ENCODE peak calls at places on chromosomes 5 and 9, in seven cellular contexts. W is A549, U is GM12878, R is IMR-90, Q is HCT116, K is HepG2, Z is H1. H is an unnamed sample.

GRCh38 chr9:121945849-121946248 is 147.3 kb downstream of the TTLL11 start:
- DNase-seq in K (no peak), Q (no peak), R (peak; percentile 47), Z (no peak), W (no peak), U (no peak), H (no peak)

GRCh38 chr9:81070689-81071088 is 618.7 kb downstream of the TLE1 start:
- DNase-seq in Q (no peak), W (no peak), U (no peak), K (no peak), R (no peak), Z (no peak), H (no peak)

GRCh38 chr5:79771387-79771786 is 81.8 kb downstream of the CMYA5 start:
- DNase-seq in Q (no peak), R (peak; percentile 29), W (no peak), U (no peak), K (no peak), Z (no peak), H (no peak)

GRCh38 chr5:150295172-150295611 is 5.6 kb upstream of the CAMK2A start:
- DNase-seq in Z (no peak), K (peak; percentile 60), R (peak; percentile 81), W (peak; percentile 44), U (no peak), Q (no peak), H (no peak)

GRCh38 chr5:10724799-10725507 is 36.1 kb downstream of the DAP start:
- DNase-seq in K (peak; percentile 76), Q (peak; percentile 75), R (peak; percentile 93), W (peak; percentile 83), U (no peak), Z (no peak), H (peak; percentile 91)

GRCh38 chr9:34675874-34676273 is 13.4 kb upstream of the CCL27 start:
- DNase-seq in W (no peak), Z (no peak), K (no peak), R (no peak), U (no peak), Q (no peak), H (no peak)

GRCh38 chr5:17346811-17347210 is 129.4 kb downstream of the BASP1 start:
- DNase-seq in R (peak; percentile 14), Z (no peak), W (no peak), K (no peak), U (no peak), Q (no peak), H (no peak)

GRCh38 chr9:121824651-121825480 is 173.4 kb downstream of the DAB2IP start:
- DNase-seq in Q (no peak), Z (peak; percentile 45), U (no peak), R (peak; percentile 56), K (peak; percentile 10), W (no peak), H (peak; percentile 57)

GRCh38 chr9:98324801-98325200 is 69.4 kb upstream of the TBC1D2 start:
- DNase-seq in R (no peak), W (no peak), U (no peak), Z (no peak), K (no peak), Q (no peak), H (no peak)

GRCh38 chr5:109921735-109922395 is 232.1 kb downstream of the MAN2A1 start:
- DNase-seq in U (no peak), W (no peak), R (no peak), Q (no peak), K (no peak), Z (no peak), H (no peak)

GRCh38 chr9:89139450-89139849 is 39.2 kb downstream of the SHC3 start:
- DNase-seq in K (no peak), R (peak; percentile 65), U (no peak), W (no peak), Q (no peak), Z (no peak), H (no peak)

GRCh38 chr9:117334101-117334500 is 80.8 kb downstream of the ASTN2 start:
- DNase-seq in U (no peak), R (no peak), Q (no peak), Z (no peak), W (no peak), K (no peak), H (no peak)

GRCh38 chr9:118271936-118272335 is 567.7 kb downstream of the TLR4 start:
- DNase-seq in W (no peak), Z (no peak), U (no peak), Q (no peak), K (no peak), R (no peak), H (no peak)

GRCh38 chr5:93675458-93676450 is 65.6 kb downstream of the POU5F2 start:
- DNase-seq in U (no peak), K (no peak), R (peak; percentile 49), Z (no peak), W (no peak), Q (no peak), H (no peak)

GRCh38 chr5:172886974-172887491 is 53.0 kb downstream of the ERGIC1 start:
- DNase-seq in Z (no peak), R (peak; percentile 88), K (peak; percentile 85), W (no peak), Q (no peak), U (no peak), H (no peak)

GRCh38 chr5:121987685-121988073 is 25.9 kb downstream of the SRFBP1 start:
- DNase-seq in Q (no peak), R (peak; percentile 63), U (no peak), W (no peak), Z (no peak), K (peak; percentile 18), H (no peak)

GRCh38 chr5:158851488-158851887 is 248.2 kb downstream of the EBF1 start:
- DNase-seq in K (no peak), Z (no peak), U (no peak), Q (no peak), R (no peak), W (no peak), H (no peak)

GRCh38 chr5:33794550-33795300 is 97.1 kb downstream of the ADAMTS12 start:
- DNase-seq in K (no peak), Z (no peak), Q (no peak), W (no peak), U (no peak), R (peak; percentile 62), H (no peak)

GRCh38 chr5:1371602-1372342 is 26.9 kb upstream of the CLPTM1L start:
- DNase-seq in R (no peak), W (no peak), Z (no peak), Q (no peak), K (no peak), U (no peak), H (no peak)
- TF ChIP-seq CEBPB in R (no peak), W (no peak), Z (no peak), Q (no peak), K (no peak), U (no peak), H (no peak)

DNA sequence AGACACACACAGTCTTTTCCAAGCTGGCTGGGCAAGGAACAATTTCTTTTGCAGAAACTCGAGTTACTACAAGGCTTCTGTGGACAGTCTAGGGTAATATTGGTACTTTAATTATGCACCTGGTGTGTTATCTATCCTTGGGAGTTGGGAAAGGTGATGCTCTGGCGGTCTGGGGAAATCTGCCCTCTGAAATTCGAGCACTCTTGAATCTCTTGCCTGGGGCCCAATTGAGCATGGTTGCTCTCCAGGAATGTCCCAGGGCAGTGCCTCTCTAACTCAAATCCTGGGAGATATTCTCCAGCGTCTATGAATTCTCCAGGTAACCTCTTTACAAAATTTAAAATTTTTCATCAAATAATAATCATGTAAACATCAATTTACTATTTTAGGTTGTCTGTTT is 69.3 kb downstream of the KCNIP1 start:
- DNase-seq in Z (no peak), R (no peak), K (no peak), Q (no peak), W (no peak), U (no peak), H (no peak)
- TF ChIP-seq CEBPB in Z (no peak), R (no peak), K (no peak), Q (no peak), W (no peak), U (no peak), H (no peak)

DNA sequence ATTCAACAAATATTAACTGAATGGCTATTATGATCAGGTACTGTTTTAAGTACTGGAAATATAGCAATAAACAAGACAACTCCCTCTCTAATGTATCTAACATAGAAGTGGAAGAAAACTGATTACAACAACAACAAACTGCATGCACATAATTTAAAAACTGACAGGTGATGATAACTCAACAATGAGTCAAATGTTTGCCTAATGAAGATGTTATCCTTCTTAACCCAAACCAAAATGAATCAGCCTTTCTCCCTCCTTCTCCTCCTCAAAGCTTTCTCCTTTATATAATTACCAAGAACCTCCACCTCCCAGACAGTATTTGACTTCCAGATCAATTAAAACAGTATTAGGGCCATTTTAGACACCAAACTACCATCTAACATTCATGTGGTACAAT is 49.3 kb downstream of the RICTOR start:
- DNase-seq in K (no peak), Z (no peak), Q (no peak), W (no peak), R (peak; percentile 54), U (no peak), H (no peak)
- TF ChIP-seq CEBPB in K (no peak), Z (no peak), Q (no peak), W (no peak), R (no peak), U (no peak), H (no peak)

DNA sequence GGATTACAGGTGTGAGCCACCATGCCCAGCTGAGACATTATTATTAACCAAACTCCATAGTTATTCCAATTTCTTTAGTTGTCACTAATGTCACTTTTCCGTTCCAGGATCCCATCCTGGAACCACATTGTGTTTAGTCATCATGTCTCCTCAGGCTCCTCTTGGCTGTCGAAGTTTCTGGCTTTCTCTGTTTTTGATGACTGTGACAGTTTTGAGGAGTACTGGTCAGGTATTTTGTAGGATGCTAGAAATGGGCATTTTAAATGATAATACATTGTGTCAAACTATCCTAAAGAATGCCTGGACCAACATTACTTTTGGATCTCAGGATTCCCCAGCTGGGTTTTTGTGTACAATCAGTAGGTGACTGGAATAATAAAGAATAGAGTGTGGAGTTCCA is 19.8 kb upstream of the NEUROG1 start:
- DNase-seq in Z (no peak), W (no peak), K (no peak), U (no peak), R (no peak), Q (no peak), H (no peak)
- TF ChIP-seq CEBPB in Z (no peak), W (no peak), K (no peak), U (no peak), R (no peak), Q (no peak), H (no peak)

GRCh38 chr9:135707449-135708138 is 5.6 kb downstream of the KCNT1 start:
- DNase-seq in Z (no peak), K (no peak), Q (no peak), W (peak; percentile 16), R (no peak), U (no peak), H (no peak)

GRCh38 chr9:135704366-135704947 is 2.5 kb downstream of the KCNT1 start:
- DNase-seq in K (no peak), W (no peak), R (no peak), Z (no peak), U (no peak), Q (no peak), H (no peak)

GRCh38 chr9:135705376-135705775 is 3.4 kb downstream of the KCNT1 start:
- DNase-seq in Z (no peak), W (no peak), R (no peak), Q (no peak), U (no peak), K (no peak), H (no peak)

GRCh38 chr9:135708164-135708563 is 6.2 kb downstream of the KCNT1 start:
- DNase-seq in U (no peak), Z (no peak), W (no peak), K (no peak), Q (no peak), R (no peak), H (no peak)

GRCh38 chr9:135706288-135706687 is 4.3 kb downstream of the KCNT1 start:
- DNase-seq in K (no peak), W (no peak), Q (no peak), U (no peak), R (no peak), Z (no peak), H (no peak)
- TF ChIP-seq CEBPB in K (no peak), W (no peak), Q (no peak), U (no peak), R (no peak), Z (no peak), H (no peak)

H was measured in K562.